ENCODE peak calls at places on chromosomes 12 and 14, in seven cellular contexts. K is H54, G is heart left ventricle, Q is lower leg skin, H is breast epithelium, P is A549, Y is HCT116. T is an unnamed sample.

GRCh38 chr14:96852823-96853422 is 55.7 kb downstream of the VRK1 start:
- DNase-seq in H (no peak), Q (no peak), K (no peak), Y (peak; percentile 26), G (no peak), P (peak; percentile 56), T (peak; percentile 23)

GRCh38 chr12:50078281-50078680 is 6.9 kb upstream of the SMARCD1 start:
- DNase-seq in P (no peak), K (no peak), G (no peak), Y (no peak), H (no peak), Q (no peak), T (no peak)

GRCh38 chr14:103510311-103511021 is 12.2 kb downstream of the CKB start:
- DNase-seq in Y (no peak), H (peak; percentile 28), Q (no peak), K (no peak), P (no peak), G (no peak), T (no peak)

GRCh38 chr12:109594566-109595317 is 21.1 kb downstream of the MVK start:
- DNase-seq in Y (no peak), P (no peak), K (no peak), Q (no peak), G (no peak), H (no peak), T (no peak)

GRCh38 chr14:86933460-86933859 is 1059.5 kb downstream of the GALC start:
- DNase-seq in G (no peak), P (no peak), K (no peak), Y (no peak), H (no peak), Q (no peak), T (no peak)

GRCh38 chr12:43898474-43898873 is 62.6 kb downstream of the TMEM117 start:
- DNase-seq in G (no peak), H (no peak), Y (no peak), P (no peak), K (no peak), Q (no peak), T (no peak)

GRCh38 chr14:21486640-21487087 is 9.7 kb downstream of the TOX4 start:
- DNase-seq in H (no peak), G (no peak), Q (no peak), Y (no peak), P (no peak), K (no peak), T (no peak)

GRCh38 chr14:33611405-33612183 is 339.3 kb downstream of the EGLN3 start:
- DNase-seq in Y (no peak), P (no peak), Q (no peak), G (no peak), H (no peak), K (no peak), T (no peak)

GRCh38 chr14:81303258-81303935 is 82.6 kb upstream of the GTF2A1 start:
- DNase-seq in P (peak; percentile 48), H (peak; percentile 52), Y (peak; percentile 86), K (no peak), G (no peak), Q (peak; percentile 24), T (no peak)

GRCh38 chr12:69254046-69254445 is 14.7 kb downstream of the CPSF6 start:
- DNase-seq in Y (peak; percentile 33), K (no peak), G (no peak), H (no peak), P (peak; percentile 64), Q (no peak), T (no peak)

DNA sequence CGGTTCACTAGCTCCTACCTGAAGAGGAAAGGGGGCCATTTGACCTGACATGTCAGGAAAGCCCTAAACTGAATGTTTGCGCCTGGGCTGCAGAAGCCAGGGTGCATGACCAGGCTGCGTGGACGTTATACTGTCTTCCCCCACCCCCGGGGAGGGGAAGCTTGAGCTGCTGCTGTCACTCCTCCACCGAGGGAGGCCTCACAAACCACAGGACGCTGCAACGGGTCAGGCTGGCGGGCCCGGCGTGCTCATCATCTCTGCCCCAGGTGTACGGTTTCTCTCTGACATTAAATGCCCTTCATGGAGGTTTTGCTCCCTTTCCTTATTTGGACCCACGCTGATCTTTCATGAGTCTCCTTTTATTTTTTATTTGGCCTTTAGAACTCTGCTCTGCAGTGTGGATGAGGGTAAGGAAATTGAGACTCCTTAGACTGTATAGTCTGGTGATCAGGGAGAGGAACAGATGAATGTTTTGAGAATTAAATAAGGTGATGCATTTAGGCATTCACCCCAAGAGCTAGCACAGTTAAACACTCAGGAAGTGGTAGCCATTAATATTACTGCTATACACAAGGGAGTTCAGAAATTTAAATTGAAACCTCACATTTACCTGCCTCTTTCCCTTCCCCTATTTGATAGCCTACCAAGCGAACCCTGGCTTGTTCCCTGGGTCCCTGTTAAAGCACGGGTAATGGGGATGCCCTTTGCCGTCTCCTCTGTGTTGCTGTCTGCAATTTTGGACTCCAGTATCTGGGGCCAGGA is 18.1 kb downstream of the WNT5B start:
- DNase-seq in Y (no peak), Q (no peak), P (no peak), H (no peak), G (no peak), K (no peak), T (peak; percentile 62)
- TF ChIP-seq POLR2A in Y (no peak), Q (no peak), P (no peak), H (no peak), G (no peak), K (no peak), T (no peak)

GRCh38 chr12:22257100-22257499 is 77.4 kb downstream of the ST8SIA1 start:
- DNase-seq in H (no peak), K (no peak), G (no peak), Q (no peak), Y (no peak), P (no peak), T (no peak)
- TF ChIP-seq POLR2A in H (no peak), K (no peak), G (no peak), Q (no peak), Y (no peak), P (no peak), T (no peak)

GRCh38 chr12:7502612-7503011 is 965 bp downstream of the CD163 start:
- DNase-seq in G (no peak), Q (no peak), K (no peak), Y (no peak), H (no peak), P (no peak), T (no peak)
- TF ChIP-seq POLR2A in G (no peak), Q (no peak), K (no peak), Y (no peak), H (no peak), P (no peak), T (no peak)

GRCh38 chr14:58272589-58273372 is 25.6 kb upstream of the ARID4A start:
- DNase-seq in Y (no peak), Q (no peak), P (peak; percentile 75), K (no peak), G (peak; percentile 36), H (no peak), T (no peak)
- TF ChIP-seq POLR2A in Y (no peak), Q (no peak), P (no peak), K (no peak), G (no peak), H (no peak), T (no peak)

DNA sequence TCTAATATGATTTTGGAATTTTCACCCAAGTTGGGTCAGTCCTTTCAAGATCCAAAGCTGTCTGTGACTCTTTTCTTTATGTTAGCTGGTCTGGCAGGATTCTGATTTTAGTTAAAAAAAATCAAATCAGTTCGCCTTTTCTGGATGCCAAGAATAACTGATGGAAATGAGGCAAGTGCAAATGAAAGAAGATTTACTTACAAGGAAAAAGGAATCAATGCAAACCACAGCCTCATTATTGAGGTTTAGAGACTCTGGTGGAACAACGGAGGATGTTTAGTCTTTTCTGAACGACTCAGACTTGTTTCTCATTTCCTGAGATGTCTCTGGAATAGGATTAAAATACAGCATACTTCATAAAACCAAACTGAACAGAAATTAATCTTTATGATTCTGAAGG is 117.0 kb upstream of the DYRK2 start:
- DNase-seq in P (no peak), H (no peak), Y (no peak), K (no peak), Q (no peak), G (no peak), T (no peak)
- TF ChIP-seq POLR2A in P (no peak), H (no peak), Y (no peak), K (no peak), Q (no peak), G (no peak), T (no peak)

GRCh38 chr12:106023034-106023433 is 115.7 kb downstream of the NUAK1 start:
- DNase-seq in Q (no peak), H (no peak), G (no peak), K (no peak), P (peak; percentile 22), Y (no peak), T (no peak)
- TF ChIP-seq POLR2A in Q (no peak), H (no peak), G (no peak), K (no peak), P (no peak), Y (no peak), T (no peak)

GRCh38 chr12:15794836-15795235 is 5.6 kb upstream of the EPS8 start:
- DNase-seq in G (no peak), Y (no peak), K (no peak), P (no peak), Q (no peak), H (no peak), T (no peak)

GRCh38 chr12:15787801-15788200 is 1.4 kb downstream of the EPS8 start:
- DNase-seq in Y (no peak), H (no peak), G (no peak), P (no peak), K (no peak), Q (no peak), T (no peak)

GRCh38 chr12:15794196-15794595 is 5.0 kb upstream of the EPS8 start:
- DNase-seq in P (no peak), Q (no peak), H (no peak), K (no peak), Y (no peak), G (no peak), T (no peak)

GRCh38 chr12:15788266-15789214 is 648 bp downstream of the EPS8 start:
- DNase-seq in Q (peak; percentile 44), Y (peak; percentile 34), K (peak; percentile 12), H (peak; percentile 56), G (peak; percentile 26), P (peak; percentile 66), T (peak; percentile 65)

GRCh38 chr12:15789215-15790171 is at the start of gene EPS8:
- DNase-seq in G (peak; percentile 94), Q (peak; percentile 82), H (peak; percentile 93), K (peak; percentile 63), P (peak; percentile 91), Y (peak; percentile 74), T (peak; percentile 92)
- TF ChIP-seq POLR2A in G (no peak), Q (no peak), H (peak; percentile 37), K (peak; percentile 74), P (peak; percentile 73), Y (peak; percentile 42), T (peak; percentile 18)

GRCh38 chr12:76032043-76032981 is 736 bp upstream of the PHLDA1 start:
- DNase-seq in G (peak; percentile 52), H (peak; percentile 54), Q (peak; percentile 31), P (peak; percentile 74), Y (no peak), K (no peak), T (peak; percentile 69)
- TF ChIP-seq POLR2A in G (no peak), H (no peak), Q (no peak), P (no peak), Y (peak; percentile 47), K (no peak), T (no peak)

GRCh38 chr14:50045039-50045711 is 71.2 kb downstream of the VCPKMT start:
- DNase-seq in G (peak; percentile 79), Y (no peak), P (peak; percentile 59), Q (peak; percentile 83), H (peak; percentile 84), K (no peak), T (peak; percentile 56)
- TF ChIP-seq POLR2A in G (no peak), Y (no peak), P (no peak), Q (no peak), H (no peak), K (no peak), T (no peak)

GRCh38 chr14:50944647-50945413 is 547 bp upstream of the PYGL start:
- DNase-seq in Q (peak; percentile 57), P (peak; percentile 75), G (peak; percentile 35), H (peak; percentile 61), K (peak; percentile 40), Y (peak; percentile 48), T (peak; percentile 59)
- TF ChIP-seq POLR2A in Q (no peak), P (no peak), G (no peak), H (no peak), K (no peak), Y (no peak), T (no peak)